ENCODE peak calls at places on chromosomes 4 and X, in five cellular contexts. F is ascending aorta, X is type B pancreatic cell, Q is endothelial cell of umbilical vein, N is AG10803. S is an unnamed sample.

GRCh38 chrX:38375888-38376287 is 23.5 kb downstream of the OTC start:
- DNase-seq in F (no peak), X (no peak), Q (peak), N (no peak), S (no peak)

GRCh38 chrX:41922694-41923171 is 621 bp downstream of the CASK start:
- DNase-seq in F (no peak), X (peak), Q (peak), N (peak), S (no peak)

GRCh38 chr4:66169341-66169740 is 499.1 kb upstream of the EPHA5 start:
- DNase-seq in F (no peak), X (no peak), Q (peak), N (no peak), S (no peak)

GRCh38 chrX:23554304-23554703 is 113.0 kb upstream of the PRDX4 start:
- DNase-seq in F (no peak), X (no peak), Q (peak), N (peak), S (peak)

GRCh38 chrX:122816288-122816687 is 367.8 kb upstream of the GRIA3 start:
- DNase-seq in F (no peak), X (no peak), Q (no peak), N (no peak), S (no peak)

GRCh38 chr4:77418333-77418732 is 187.3 kb upstream of the CXCL13 start:
- DNase-seq in F (no peak), X (no peak), Q (no peak), N (peak), S (no peak)

GRCh38 chr4:6437682-6438264 is 34.6 kb downstream of the PPP2R2C start:
- DNase-seq in F (no peak), X (no peak), Q (no peak), N (no peak), S (no peak)

GRCh38 chr4:108333353-108333920 is 164.7 kb upstream of the LEF1 start:
- DNase-seq in F (no peak), X (no peak), Q (no peak), N (no peak), S (no peak)

GRCh38 chr4:158814636-158815035 is 45.8 kb downstream of the FNIP2 start:
- DNase-seq in F (no peak), X (no peak), Q (no peak), N (peak), S (no peak)

GRCh38 chrX:21735038-21735752 is 22.7 kb downstream of the SMPX start:
- DNase-seq in F (no peak), X (no peak), Q (no peak), N (peak), S (no peak)

GRCh38 chrX:15607067-15607466 is 6.3 kb upstream of the ACE2 start:
- DNase-seq in F (no peak), X (no peak), Q (no peak), N (no peak), S (no peak)

GRCh38 chrX:63350551-63350950 is 581 bp downstream of the SPIN4 start:
- DNase-seq in F (no peak), X (no peak), Q (peak), N (peak), S (no peak)

GRCh38 chrX:110569506-110569905 is 210.9 kb downstream of the RTL9 start:
- DNase-seq in F (no peak), X (no peak), Q (no peak), N (peak), S (no peak)

GRCh38 chr4:161132715-161133425 is 1030.9 kb downstream of the FSTL5 start:
- DNase-seq in F (no peak), X (no peak), Q (no peak), N (no peak), S (no peak)

GRCh38 chrX:112008724-112009123 is 73.9 kb downstream of the TRPC5 start:
- DNase-seq in F (no peak), X (no peak), Q (no peak), N (no peak), S (no peak)

GRCh38 chrX:10617964-10618342 is 2.4 kb downstream of the MID1 start:
- DNase-seq in F (no peak), X (no peak), Q (peak), N (peak), S (no peak)

GRCh38 chr4:11746734-11747133 is 318.0 kb upstream of the HS3ST1 start:
- DNase-seq in F (no peak), X (no peak), Q (no peak), N (no peak), S (no peak)

GRCh38 chrX:2351999-2352995 is 148.5 kb downstream of the DHRSX start:
- DNase-seq in F (no peak), X (no peak), Q (peak), N (peak), S (peak)

GRCh38 chrX:69361286-69361926 is 142.7 kb upstream of the NALF2 start:
- DNase-seq in F (no peak), X (no peak), Q (no peak), N (peak), S (peak)

GRCh38 chrX:78548012-78548411 is 111.1 kb downstream of the RTL3 start:
- DNase-seq in F (no peak), X (no peak), Q (no peak), N (no peak), S (no peak)

GRCh38 chr4:123547167-123547817 is 150.7 kb downstream of the SPRY1 start:
- DNase-seq in F (no peak), X (peak), Q (no peak), N (no peak), S (no peak)

GRCh38 chr4:138681000-138681604 is 334.5 kb upstream of the NOCT start:
- DNase-seq in F (no peak), X (peak), Q (peak), N (peak), S (peak)

GRCh38 chr4:8391972-8392371 is 48.6 kb downstream of the ACOX3 start:
- DNase-seq in F (no peak), X (no peak), Q (peak), N (peak), S (peak)

GRCh38 chr4:24380953-24381506 is 203.3 kb downstream of the DHX15 start:
- DNase-seq in F (no peak), X (no peak), Q (no peak), N (no peak), S (no peak)

GRCh38 chrX:72255445-72255844 is 16.6 kb upstream of the ERCC6L start:
- DNase-seq in F (no peak), X (no peak), Q (no peak), N (no peak), S (no peak)

GRCh38 chr4:25938251-25939186 is 24.5 kb downstream of the SMIM20 start:
- DNase-seq in F (no peak), X (no peak), Q (no peak), N (peak), S (no peak)

GRCh38 chr4:48085821-48086602 is 48.0 kb downstream of the TXK start:
- DNase-seq in F (no peak), X (no peak), Q (no peak), N (no peak), S (no peak)

GRCh38 chr4:73599182-73599581 is 21.1 kb downstream of the RASSF6 start:
- DNase-seq in F (no peak), X (no peak), Q (peak), N (peak), S (peak)

GRCh38 chr4:8643441-8643840 is 50.9 kb downstream of the CPZ start:
- DNase-seq in F (no peak), X (peak), Q (no peak), N (no peak), S (no peak)

GRCh38 chr4:101961144-101961543 is 170.6 kb downstream of the BANK1 start:
- DNase-seq in F (no peak), X (no peak), Q (no peak), N (peak), S (no peak)

GRCh38 chrX:37753384-37753783 is 26.5 kb upstream of the CYBB start:
- DNase-seq in F (no peak), X (no peak), Q (no peak), N (no peak), S (no peak)

GRCh38 chr4:101155368-101155767 is 192.0 kb downstream of the PPP3CA start:
- DNase-seq in F (no peak), X (no peak), Q (peak), N (peak), S (peak)

GRCh38 chr4:173343832-173344397 is 9.8 kb upstream of the HMGB2 start:
- DNase-seq in F (no peak), X (no peak), Q (peak), N (no peak), S (no peak)

GRCh38 chr4:901192-901910 is 30.8 kb downstream of the GAK start:
- DNase-seq in F (no peak), X (no peak), Q (no peak), N (no peak), S (no peak)

GRCh38 chr4:15215118-15215517 is 212.7 kb upstream of the C1QTNF7 start:
- DNase-seq in F (no peak), X (no peak), Q (no peak), N (no peak), S (no peak)
- TF ChIP-seq CTCF in F (no peak), X (no peak), Q (no peak), N (no peak), S (no peak)

GRCh38 chrX:153953892-153954617 is 9.6 kb upstream of the RENBP start:
- DNase-seq in F (no peak), X (no peak), Q (no peak), N (no peak), S (no peak)
- TF ChIP-seq CTCF in F (no peak), X (peak), Q (peak), N (no peak), S (no peak)

GRCh38 chr4:57628004-57628403 is 517.8 kb upstream of the IGFBP7 start:
- DNase-seq in F (no peak), X (no peak), Q (no peak), N (no peak), S (no peak)

GRCh38 chr4:57635900-57636299 is 525.7 kb upstream of the IGFBP7 start:
- DNase-seq in F (no peak), X (no peak), Q (no peak), N (no peak), S (no peak)

GRCh38 chr4:57633212-57633859 is 523.2 kb upstream of the IGFBP7 start:
- DNase-seq in F (no peak), X (no peak), Q (no peak), N (no peak), S (no peak)

GRCh38 chr4:57631147-57631546 is 521.0 kb upstream of the IGFBP7 start:
- DNase-seq in F (no peak), X (no peak), Q (no peak), N (no peak), S (no peak)

GRCh38 chr4:57632564-57632963 is 522.4 kb upstream of the IGFBP7 start:
- DNase-seq in F (no peak), X (no peak), Q (no peak), N (no peak), S (no peak)
- TF ChIP-seq CTCF in F (no peak), X (no peak), Q (no peak), N (no peak), S (no peak)

GRCh38 chr4:87505862-87506261 is 23.3 kb downstream of the SPARCL1 start:
- DNase-seq in F (no peak), X (no peak), Q (no peak), N (no peak), S (no peak)
- TF ChIP-seq CTCF in F (no peak), X (peak), Q (no peak), N (no peak), S (no peak)

GRCh38 chrX:65035451-65035779 is 59.2 kb upstream of the ZC4H2 start:
- DNase-seq in F (no peak), X (no peak), Q (no peak), N (peak), S (no peak)

GRCh38 chrX:65034292-65034640 is 58.0 kb upstream of the ZC4H2 start:
- DNase-seq in F (no peak), X (no peak), Q (no peak), N (no peak), S (no peak)

GRCh38 chrX:65034641-65035450 is 58.6 kb upstream of the ZC4H2 start:
- DNase-seq in F (peak), X (peak), Q (peak), N (peak), S (peak)
- TF ChIP-seq CTCF in F (peak), X (peak), Q (no peak), N (peak), S (peak)

GRCh38 chr4:67624939-67625338 is 66.4 kb downstream of the STAP1 start:
- DNase-seq in F (no peak), X (no peak), Q (no peak), N (no peak), S (no peak)
- TF ChIP-seq CTCF in F (no peak), X (no peak), Q (no peak), N (no peak), S (no peak)